ENCODE peak calls at places on chromosomes 2 and 18, in four cellular contexts. One of them, this sample, is unnamed.

GRCh38 chr2:240557808-240558207 is at the start of gene ANKMY1:
- DNase-seq in cardiac muscle cell: peak; percentile 82
- DNase-seq in Peyer's patch: peak; percentile 41
- DNase-seq in lung: no peak
- DNase-seq in this sample: no peak

GRCh38 chr2:6773007-6773693 is 92.6 kb downstream of the CMPK2 start:
- DNase-seq in cardiac muscle cell: peak; percentile 27
- DNase-seq in Peyer's patch: peak; percentile 41
- DNase-seq in lung: peak; percentile 72
- DNase-seq in this sample: peak; percentile 62

GRCh38 chr2:238243496-238244076 is 3.7 kb upstream of the HES6 start:
- DNase-seq in cardiac muscle cell: no peak
- DNase-seq in Peyer's patch: no peak
- DNase-seq in lung: no peak
- DNase-seq in this sample: no peak

GRCh38 chr2:62424899-62425298 is 81.1 kb downstream of the TMEM17 start:
- DNase-seq in cardiac muscle cell: no peak
- DNase-seq in Peyer's patch: no peak
- DNase-seq in lung: no peak
- DNase-seq in this sample: no peak

GRCh38 chr18:8375899-8376512 is 233.2 kb upstream of the RAB12 start:
- DNase-seq in cardiac muscle cell: no peak
- DNase-seq in Peyer's patch: no peak
- DNase-seq in lung: no peak
- DNase-seq in this sample: no peak

GRCh38 chr18:76839395-76839794 is 17.0 kb downstream of the ZNF236 start:
- DNase-seq in cardiac muscle cell: no peak
- DNase-seq in Peyer's patch: no peak
- DNase-seq in lung: no peak
- DNase-seq in this sample: no peak

GRCh38 chr18:9547767-9548166 is 66.6 kb downstream of the PPP4R1 start:
- DNase-seq in cardiac muscle cell: no peak
- DNase-seq in Peyer's patch: no peak
- DNase-seq in lung: peak; percentile 40
- DNase-seq in this sample: no peak

GRCh38 chr2:240250985-240251847 is 110.8 kb upstream of the OTOS start:
- DNase-seq in cardiac muscle cell: peak; percentile 96
- DNase-seq in Peyer's patch: peak; percentile 40
- DNase-seq in lung: peak; percentile 90
- DNase-seq in this sample: no peak

GRCh38 chr2:99984781-99985525 is 157.4 kb downstream of the AFF3 start:
- DNase-seq in cardiac muscle cell: peak; percentile 16
- DNase-seq in Peyer's patch: no peak
- DNase-seq in lung: no peak
- DNase-seq in this sample: no peak

GRCh38 chr2:30686000-30686399 is 121.2 kb downstream of the CAPN13 start:
- DNase-seq in cardiac muscle cell: no peak
- DNase-seq in Peyer's patch: no peak
- DNase-seq in lung: peak; percentile 28
- DNase-seq in this sample: no peak

GRCh38 chr2:96423281-96423680 is 81.9 kb downstream of the NEURL3 start:
- DNase-seq in cardiac muscle cell: peak; percentile 7
- DNase-seq in Peyer's patch: no peak
- DNase-seq in lung: no peak
- DNase-seq in this sample: no peak

GRCh38 chr2:197322729-197323720 is 12.4 kb upstream of the ANKRD44 start:
- DNase-seq in cardiac muscle cell: no peak
- DNase-seq in Peyer's patch: peak; percentile 46
- DNase-seq in lung: no peak
- DNase-seq in this sample: no peak

GRCh38 chr18:69367104-69367503 is 33.6 kb upstream of the DOK6 start:
- DNase-seq in cardiac muscle cell: no peak
- DNase-seq in Peyer's patch: no peak
- DNase-seq in lung: no peak
- DNase-seq in this sample: no peak

GRCh38 chr2:51224790-51225189 is 192.9 kb upstream of the NRXN1 start:
- DNase-seq in cardiac muscle cell: peak; percentile 32
- DNase-seq in Peyer's patch: no peak
- DNase-seq in lung: no peak
- DNase-seq in this sample: no peak

GRCh38 chr18:39205565-39205964 is 1640.0 kb upstream of the CELF4 start:
- DNase-seq in cardiac muscle cell: peak; percentile 1
- DNase-seq in Peyer's patch: no peak
- DNase-seq in lung: no peak
- DNase-seq in this sample: no peak

GRCh38 chr2:144583741-144584453 is 64.0 kb upstream of the ZEB2 start:
- DNase-seq in cardiac muscle cell: peak; percentile 80
- DNase-seq in Peyer's patch: no peak
- DNase-seq in lung: no peak
- DNase-seq in this sample: no peak

GRCh38 chr2:89767581-89768435 is 1076.3 kb downstream of the RPIA start:
- DNase-seq in cardiac muscle cell: no peak
- DNase-seq in Peyer's patch: no peak
- DNase-seq in lung: no peak
- DNase-seq in this sample: no peak

GRCh38 chr2:198490748-198491147 is 686.4 kb downstream of the PLCL1 start:
- DNase-seq in cardiac muscle cell: no peak
- DNase-seq in Peyer's patch: no peak
- DNase-seq in lung: no peak
- DNase-seq in this sample: no peak

GRCh38 chr2:3040819-3041218 is 336.8 kb downstream of the EIPR1 start:
- DNase-seq in cardiac muscle cell: no peak
- DNase-seq in Peyer's patch: no peak
- DNase-seq in lung: no peak
- DNase-seq in this sample: no peak

GRCh38 chr2:3481736-3482362 is 37.5 kb downstream of the ADI1 start:
- DNase-seq in cardiac muscle cell: no peak
- DNase-seq in Peyer's patch: no peak
- DNase-seq in lung: no peak
- DNase-seq in this sample: no peak

GRCh38 chr2:5111581-5111980 is 580.6 kb upstream of the SOX11 start:
- DNase-seq in cardiac muscle cell: no peak
- DNase-seq in Peyer's patch: no peak
- DNase-seq in lung: no peak
- DNase-seq in this sample: no peak

GRCh38 chr2:144086965-144087364 is 433.0 kb downstream of the ZEB2 start:
- DNase-seq in cardiac muscle cell: no peak
- DNase-seq in Peyer's patch: no peak
- DNase-seq in lung: no peak
- DNase-seq in this sample: no peak

GRCh38 chr2:216773072-216773471 is 77.7 kb upstream of the IGFBP5 start:
- DNase-seq in cardiac muscle cell: no peak
- DNase-seq in Peyer's patch: no peak
- DNase-seq in lung: no peak
- DNase-seq in this sample: no peak

GRCh38 chr2:216776076-216776726 is 80.9 kb upstream of the IGFBP5 start:
- DNase-seq in cardiac muscle cell: peak; percentile 8
- DNase-seq in Peyer's patch: no peak
- DNase-seq in lung: no peak
- DNase-seq in this sample: no peak

GRCh38 chr2:216774620-216775019 is 79.3 kb upstream of the IGFBP5 start:
- DNase-seq in cardiac muscle cell: peak; percentile 79
- DNase-seq in Peyer's patch: no peak
- DNase-seq in lung: no peak
- DNase-seq in this sample: no peak

GRCh38 chr2:216774180-216774579 is 78.8 kb upstream of the IGFBP5 start:
- DNase-seq in cardiac muscle cell: no peak
- DNase-seq in Peyer's patch: no peak
- DNase-seq in lung: no peak
- DNase-seq in this sample: no peak

DNA sequence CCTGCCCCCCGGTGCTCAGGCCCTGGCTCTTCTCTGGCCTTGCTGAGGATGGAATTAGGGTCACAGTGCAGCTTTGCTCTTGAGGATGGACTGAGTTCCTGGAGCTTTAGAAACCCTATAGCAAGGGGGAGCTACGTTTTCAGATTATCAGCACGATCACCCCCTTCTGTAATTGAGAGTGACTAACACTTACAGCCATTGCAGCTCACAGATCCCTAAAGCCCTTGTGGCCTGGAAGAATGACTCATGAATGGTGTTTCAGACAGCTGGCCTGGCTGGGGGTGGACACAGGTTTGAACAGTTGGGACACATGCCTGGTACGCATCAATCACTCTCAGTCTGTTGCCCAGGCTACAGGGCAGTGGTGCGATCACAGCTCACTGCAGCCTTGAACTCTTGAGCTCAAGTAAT is 79.7 kb upstream of the IGFBP5 start:
- DNase-seq in cardiac muscle cell: peak; percentile 84
- DNase-seq in Peyer's patch: no peak
- DNase-seq in lung: no peak
- DNase-seq in this sample: no peak
- TF ChIP-seq CTCF in cardiac muscle cell: no peak
- TF ChIP-seq CTCF in Peyer's patch: no peak
- TF ChIP-seq CTCF in lung: no peak
- TF ChIP-seq CTCF in this sample: no peak

DNA sequence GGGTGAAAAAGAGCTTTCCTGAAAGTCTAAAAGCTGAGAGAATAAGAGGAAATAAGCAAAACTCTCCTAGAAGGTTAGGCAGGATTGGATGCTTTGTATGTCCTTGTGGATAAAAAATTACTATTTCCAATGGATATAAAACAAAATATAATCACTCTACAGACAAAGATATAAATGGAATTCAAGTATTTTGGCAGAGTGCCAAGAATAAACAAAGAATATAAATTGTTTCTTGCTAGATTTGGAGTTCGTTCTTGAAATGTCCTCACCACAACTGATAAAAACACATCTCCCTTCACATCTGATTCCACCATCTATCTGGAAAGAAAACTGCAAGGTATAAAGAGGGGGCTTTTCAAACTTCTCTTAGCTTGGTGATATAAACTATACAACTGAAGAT is 13.3 kb downstream of the SULT1C3 start:
- DNase-seq in cardiac muscle cell: peak; percentile 15
- DNase-seq in Peyer's patch: no peak
- DNase-seq in lung: no peak
- DNase-seq in this sample: no peak
- TF ChIP-seq CTCF in cardiac muscle cell: no peak
- TF ChIP-seq CTCF in Peyer's patch: no peak
- TF ChIP-seq CTCF in lung: no peak
- TF ChIP-seq CTCF in this sample: no peak

GRCh38 chr2:205539603-205540002 is 142.7 kb upstream of the NRP2 start:
- DNase-seq in cardiac muscle cell: no peak
- DNase-seq in Peyer's patch: no peak
- DNase-seq in lung: no peak
- DNase-seq in this sample: no peak
- TF ChIP-seq CTCF in cardiac muscle cell: no peak
- TF ChIP-seq CTCF in Peyer's patch: no peak
- TF ChIP-seq CTCF in lung: no peak
- TF ChIP-seq CTCF in this sample: no peak

GRCh38 chr2:101823849-101824248 is 126.3 kb downstream of the MAP4K4 start:
- DNase-seq in cardiac muscle cell: no peak
- DNase-seq in Peyer's patch: no peak
- DNase-seq in lung: no peak
- DNase-seq in this sample: no peak

GRCh38 chr2:101820519-101820918 is 123.0 kb downstream of the MAP4K4 start:
- DNase-seq in cardiac muscle cell: peak; percentile 66
- DNase-seq in Peyer's patch: no peak
- DNase-seq in lung: no peak
- DNase-seq in this sample: no peak

GRCh38 chr2:101821828-101822458 is 124.4 kb downstream of the MAP4K4 start:
- DNase-seq in cardiac muscle cell: no peak
- DNase-seq in Peyer's patch: no peak
- DNase-seq in lung: no peak
- DNase-seq in this sample: no peak

GRCh38 chr2:101821059-101821805 is 123.7 kb downstream of the MAP4K4 start:
- DNase-seq in cardiac muscle cell: no peak
- DNase-seq in Peyer's patch: no peak
- DNase-seq in lung: no peak
- DNase-seq in this sample: no peak

DNA sequence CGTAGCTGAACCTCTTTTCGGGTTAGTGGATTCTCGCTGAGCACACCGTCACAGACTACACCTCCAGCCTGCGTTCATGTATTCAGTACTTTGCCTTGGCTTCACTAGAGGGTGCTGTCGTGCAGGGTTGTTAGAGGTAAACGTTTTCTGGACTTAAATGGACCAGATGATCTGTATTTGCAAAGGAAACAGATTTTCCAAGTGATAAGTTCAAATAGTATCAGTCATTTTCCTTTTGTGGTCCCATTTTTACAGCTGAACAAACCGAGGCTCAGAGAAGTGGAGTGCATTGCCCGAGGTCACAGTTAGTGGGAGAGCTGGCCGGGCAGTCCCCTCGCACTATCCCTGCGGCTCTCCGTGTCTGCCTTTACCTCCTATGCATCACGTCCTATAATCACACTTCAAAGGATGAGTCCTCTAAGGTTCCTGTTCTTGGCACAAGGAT is 125.9 kb downstream of the MAP4K4 start:
- DNase-seq in cardiac muscle cell: peak; percentile 78
- DNase-seq in Peyer's patch: peak; percentile 77
- DNase-seq in lung: peak; percentile 56
- DNase-seq in this sample: no peak
- TF ChIP-seq CTCF in cardiac muscle cell: peak; percentile 73
- TF ChIP-seq CTCF in Peyer's patch: peak; percentile 71
- TF ChIP-seq CTCF in lung: peak; percentile 43
- TF ChIP-seq CTCF in this sample: no peak

GRCh38 chr2:26985807-26986206 is 15.4 kb downstream of the MAPRE3 start:
- DNase-seq in cardiac muscle cell: no peak
- DNase-seq in Peyer's patch: no peak
- DNase-seq in lung: no peak
- DNase-seq in this sample: no peak

GRCh38 chr2:26983746-26984145 is 13.3 kb downstream of the MAPRE3 start:
- DNase-seq in cardiac muscle cell: no peak
- DNase-seq in Peyer's patch: no peak
- DNase-seq in lung: no peak
- DNase-seq in this sample: no peak

GRCh38 chr2:26979761-26980160 is 9.3 kb downstream of the MAPRE3 start:
- DNase-seq in cardiac muscle cell: peak; percentile 77
- DNase-seq in Peyer's patch: no peak
- DNase-seq in lung: no peak
- DNase-seq in this sample: no peak

GRCh38 chr2:26980971-26981370 is 10.5 kb downstream of the MAPRE3 start:
- DNase-seq in cardiac muscle cell: no peak
- DNase-seq in Peyer's patch: no peak
- DNase-seq in lung: no peak
- DNase-seq in this sample: no peak

DNA sequence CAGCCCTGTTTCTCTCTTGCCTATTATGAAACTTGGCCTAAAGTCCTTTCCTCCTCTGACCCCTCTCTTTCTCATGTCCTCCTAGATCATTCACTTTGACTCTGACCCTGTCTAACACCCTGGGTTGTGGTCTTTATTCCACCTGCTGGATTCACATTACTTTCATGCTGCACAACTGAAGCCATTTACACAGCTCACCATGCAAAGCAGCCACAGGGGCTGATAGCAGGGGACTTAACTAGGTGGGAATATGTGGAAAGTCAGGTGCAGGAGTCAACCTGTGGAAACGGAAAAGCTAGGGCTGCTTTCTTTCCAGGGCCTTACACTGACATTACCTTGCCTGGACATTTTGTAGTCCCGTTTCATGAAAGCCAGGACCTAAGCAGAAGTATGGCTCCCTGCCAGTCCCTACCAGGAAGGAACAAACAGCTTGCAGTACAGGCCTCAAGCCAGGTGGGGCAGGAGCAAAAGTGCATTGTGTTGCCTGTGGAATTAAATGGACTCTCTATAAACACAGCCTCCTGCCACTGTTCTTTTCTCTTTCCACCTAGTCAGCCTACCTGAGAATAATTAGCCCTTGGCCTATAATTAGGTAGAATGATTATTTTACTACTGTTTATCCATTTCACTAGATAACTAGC is 11.8 kb downstream of the MAPRE3 start:
- DNase-seq in cardiac muscle cell: peak; percentile 83
- DNase-seq in Peyer's patch: peak; percentile 23
- DNase-seq in lung: peak; percentile 78
- DNase-seq in this sample: no peak
- TF ChIP-seq CTCF in cardiac muscle cell: peak; percentile 40
- TF ChIP-seq CTCF in Peyer's patch: peak; percentile 69
- TF ChIP-seq CTCF in lung: no peak
- TF ChIP-seq CTCF in this sample: no peak